ENCODE peak calls at places on chromosome 17, in ten cellular contexts. L is epithelial cell of esophagus; I is left ventricle myocardium inferior; Z is CD4-positive, alpha-beta memory T cell; Y is PC-3; E is CD8-positive, alpha-beta T cell; C is NT2/D1; G is tibial artery; B is GM12865; H is sigmoid colon. Q is an unnamed sample.

GRCh38 chr17:65360961-65361552 is 200.4 kb downstream of the AXIN2 start:
- DNase-seq in H (no peak), Z (no peak), L (peak), G (no peak), C (no peak), I (no peak), B (no peak), E (no peak), Y (no peak), Q (no peak)

GRCh38 chr17:71402661-71403141 is 718.1 kb upstream of the SOX9 start:
- DNase-seq in I (no peak), C (no peak), B (no peak), Z (no peak), Y (peak), H (no peak), L (peak), G (no peak), E (no peak), Q (no peak)

GRCh38 chr17:81977211-81978091 is at the start of gene ASPSCR1:
- DNase-seq in B (peak), C (peak), L (peak), G (peak), Y (peak), H (peak), I (peak), Z (peak), E (peak), Q (peak)

GRCh38 chr17:41811549-41812175 is at the start of gene P3H4:
- DNase-seq in C (no peak), Z (peak), G (peak), E (peak), I (peak), B (peak), L (peak), H (peak), Y (peak), Q (peak)

GRCh38 chr17:82668631-82669099 is 20.4 kb upstream of the WDR45B start:
- DNase-seq in L (peak), C (peak), I (peak), B (peak), G (no peak), H (peak), E (peak), Z (no peak), Y (peak), Q (peak)

GRCh38 chr17:32271844-32272243 is 6.2 kb downstream of the RHBDL3 start:
- DNase-seq in B (no peak), H (no peak), Y (no peak), Z (no peak), I (no peak), G (no peak), E (no peak), L (no peak), C (no peak), Q (no peak)

GRCh38 chr17:19022128-19022527 is 17.6 kb upstream of the FAM83G start:
- DNase-seq in G (no peak), C (no peak), H (no peak), B (no peak), L (no peak), Z (no peak), I (no peak), Y (no peak), E (no peak), Q (no peak)

GRCh38 chr17:46772879-46773620 is 45.4 kb downstream of the WNT3 start:
- DNase-seq in B (no peak), Z (no peak), H (peak), C (no peak), L (no peak), E (no peak), I (no peak), G (no peak), Y (no peak), Q (no peak)

GRCh38 chr17:1559743-1560581 is 2.6 kb downstream of the PITPNA start:
- DNase-seq in G (no peak), Z (no peak), L (no peak), B (no peak), I (no peak), E (no peak), Y (no peak), C (no peak), H (no peak), Q (no peak)

GRCh38 chr17:34892864-34893263 is 68.4 kb downstream of the CCT6B start:
- DNase-seq in E (no peak), H (no peak), B (peak), I (no peak), C (no peak), L (no peak), G (no peak), Y (peak), Z (peak), Q (no peak)

GRCh38 chr17:74453665-74454196 is 12.7 kb upstream of the CD300A start:
- DNase-seq in I (no peak), C (no peak), E (peak), H (no peak), Z (peak), L (no peak), G (no peak), B (peak), Y (peak), Q (peak)

GRCh38 chr17:3665834-3666233 is 2.5 kb downstream of the TAX1BP3 start:
- DNase-seq in E (no peak), C (no peak), Y (no peak), G (no peak), B (no peak), H (no peak), Z (no peak), L (no peak), I (peak), Q (no peak)

GRCh38 chr17:76398523-76399174 is 14.2 kb downstream of the SPHK1 start:
- DNase-seq in I (no peak), Z (no peak), Y (peak), G (no peak), L (no peak), B (no peak), H (no peak), E (no peak), C (no peak), Q (no peak)

GRCh38 chr17:17694229-17695081 is 13.2 kb downstream of the RAI1 start:
- DNase-seq in Y (peak), Z (peak), H (peak), G (peak), B (peak), C (no peak), L (peak), E (peak), I (peak), Q (peak)

GRCh38 chr17:17819561-17819995 is 17.2 kb downstream of the SREBF1 start:
- DNase-seq in H (peak), Z (no peak), I (peak), E (peak), C (no peak), B (peak), G (peak), L (peak), Y (peak), Q (peak)

GRCh38 chr17:67080804-67081203 is 36.5 kb downstream of the CACNG1 start:
- DNase-seq in B (peak), Z (no peak), C (no peak), E (no peak), Y (no peak), L (no peak), I (no peak), G (no peak), H (no peak), Q (no peak)

GRCh38 chr17:2684549-2684948 is 27.0 kb downstream of the CLUH start:
- DNase-seq in C (no peak), E (no peak), H (no peak), L (no peak), Z (no peak), B (no peak), Y (no peak), G (peak), I (no peak), Q (no peak)

GRCh38 chr17:38724337-38724988 is 5.7 kb upstream of the CISD3 start:
- DNase-seq in G (peak), Z (no peak), C (no peak), Y (no peak), I (peak), E (no peak), H (peak), L (no peak), B (no peak), Q (no peak)

GRCh38 chr17:58219007-58219788 is at the start of gene MKS1:
- DNase-seq in I (peak), Y (peak), B (peak), C (peak), H (peak), E (peak), Z (peak), G (peak), L (peak), Q (peak)

GRCh38 chr17:70517808-70518207 is 348.5 kb downstream of the KCNJ2 start:
- DNase-seq in L (peak), I (no peak), Z (no peak), C (no peak), G (no peak), E (no peak), H (no peak), B (no peak), Y (peak), Q (no peak)

GRCh38 chr17:58059141-58059540 is 24.1 kb upstream of the DYNLL2 start:
- DNase-seq in Z (no peak), E (no peak), C (no peak), L (peak), H (no peak), G (no peak), B (no peak), Y (peak), I (no peak), Q (no peak)

GRCh38 chr17:979211-979538 is 401 bp downstream of the NXN start:
- DNase-seq in C (no peak), L (no peak), Z (no peak), Y (no peak), E (no peak), I (no peak), H (peak), G (no peak), B (no peak), Q (no peak)

GRCh38 chr17:57746221-57746620 is 1.1 kb upstream of the CCDC182 start:
- DNase-seq in I (no peak), E (no peak), G (no peak), Z (no peak), C (no peak), Y (no peak), B (no peak), L (no peak), H (no peak), Q (no peak)

GRCh38 chr17:38511126-38512108 is 83.2 kb downstream of the ARHGAP23 start:
- DNase-seq in G (no peak), C (no peak), I (no peak), Y (no peak), H (no peak), Z (no peak), B (no peak), E (no peak), L (peak), Q (no peak)

GRCh38 chr17:27657620-27658019 is 26.6 kb downstream of the LGALS9 start:
- DNase-seq in C (no peak), Z (no peak), E (no peak), G (no peak), H (no peak), Y (peak), I (no peak), L (peak), B (no peak), Q (no peak)

GRCh38 chr17:35799942-35800341 is 4.5 kb upstream of the MMP28 start:
- DNase-seq in Z (no peak), L (peak), E (no peak), H (peak), I (peak), Y (peak), B (no peak), G (peak), C (no peak), Q (no peak)

GRCh38 chr17:80773243-80773991 is 218.2 kb upstream of the CHMP6 start:
- DNase-seq in Y (no peak), E (no peak), I (peak), H (peak), C (no peak), B (no peak), G (peak), L (no peak), Z (no peak), Q (no peak)

GRCh38 chr17:35006961-35007360 is 26.6 kb downstream of the LIG3 start:
- DNase-seq in H (no peak), E (no peak), L (no peak), C (no peak), G (no peak), I (no peak), B (no peak), Y (no peak), Z (no peak), Q (no peak)

GRCh38 chr17:43753488-43754129 is 5.0 kb downstream of the SOST start:
- DNase-seq in L (peak), G (no peak), H (peak), Z (no peak), Y (peak), E (no peak), C (no peak), I (no peak), B (peak), Q (no peak)

GRCh38 chr17:43756176-43756575 is 2.4 kb downstream of the SOST start:
- DNase-seq in B (no peak), H (no peak), I (no peak), G (no peak), E (no peak), C (no peak), Z (no peak), Y (no peak), L (no peak), Q (no peak)

GRCh38 chr17:43755389-43755875 is 3.2 kb downstream of the SOST start:
- DNase-seq in I (no peak), H (peak), Z (no peak), Y (peak), G (no peak), E (no peak), C (no peak), B (peak), L (peak), Q (no peak)

GRCh38 chr17:43757171-43757660 is 1.4 kb downstream of the SOST start:
- DNase-seq in H (peak), G (no peak), B (no peak), C (no peak), E (no peak), Z (no peak), L (no peak), I (no peak), Y (no peak), Q (no peak)

DNA sequence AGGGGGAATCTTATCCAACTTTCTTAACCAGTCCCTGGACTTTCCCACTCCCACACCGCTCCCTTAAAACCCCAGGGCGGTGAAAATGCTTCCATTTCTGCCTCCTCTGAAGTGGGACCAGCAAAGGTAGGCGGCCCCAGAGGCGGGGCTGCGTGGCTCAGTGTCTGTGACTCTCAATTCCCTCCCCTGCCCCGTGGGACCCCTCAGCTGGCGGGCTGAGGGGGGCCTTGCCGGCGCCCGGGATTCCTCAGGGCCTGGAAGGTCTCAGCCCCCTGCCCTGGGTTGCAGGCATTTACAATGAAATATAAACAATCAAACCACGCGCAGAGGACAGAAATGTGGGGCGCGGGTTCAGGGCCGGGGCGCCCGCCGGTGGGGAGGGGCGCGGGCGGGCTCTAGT is 3.6 kb downstream of the SOST start:
- DNase-seq in E (no peak), Z (no peak), G (no peak), I (no peak), B (no peak), Y (no peak), C (no peak), H (peak), L (no peak), Q (no peak)
- H3K4me3 ChIP-seq in E (no peak), Z (no peak), G (peak), I (peak), B (no peak), Y (peak), C (no peak), H (no peak), L (no peak), Q (no peak)

GRCh38 chr17:48391460-48391859 is 38.6 kb downstream of the SKAP1 start:
- DNase-seq in E (no peak), I (no peak), B (no peak), Y (no peak), C (no peak), Z (no peak), H (no peak), L (no peak), G (no peak), Q (no peak)
- H3K4me3 ChIP-seq in E (no peak), I (no peak), B (no peak), Y (no peak), C (no peak), Z (no peak), H (no peak), L (no peak), G (no peak), Q (no peak)

DNA sequence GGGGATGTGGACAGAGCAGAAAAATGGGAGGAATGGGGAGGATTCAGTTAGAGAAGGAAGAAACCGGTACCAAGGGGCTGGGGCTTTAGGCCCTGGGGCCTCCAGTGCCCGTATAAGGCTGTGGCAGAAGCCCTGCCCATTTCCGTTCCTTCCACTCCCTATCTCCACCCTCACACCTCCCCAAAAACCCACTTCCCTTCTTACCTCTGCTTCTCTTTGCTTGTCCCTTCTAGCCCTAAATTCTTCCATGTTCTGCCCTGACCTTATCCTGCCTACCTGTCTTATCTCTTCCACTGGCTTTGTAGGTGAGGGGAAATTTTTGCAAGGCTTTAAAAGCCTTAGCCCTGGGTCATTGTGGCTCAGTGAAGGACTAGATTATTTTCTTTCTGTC is 4.1 kb downstream of the RNF167 start:
- DNase-seq in H (no peak), G (no peak), Y (no peak), Z (peak), I (no peak), C (no peak), B (peak), E (peak), L (no peak), Q (peak)
- H3K4me3 ChIP-seq in H (no peak), G (no peak), Y (no peak), Z (peak), I (peak), C (no peak), B (peak), E (peak), L (no peak), Q (peak)

GRCh38 chr17:39757931-39758873 is 20.5 kb downstream of the GRB7 start:
- DNase-seq in E (peak), C (no peak), G (no peak), L (no peak), H (peak), Z (peak), B (peak), I (no peak), Y (no peak), Q (no peak)

GRCh38 chr17:39755550-39756375 is 18.0 kb downstream of the GRB7 start:
- DNase-seq in C (no peak), B (peak), Y (no peak), E (peak), Z (peak), I (no peak), H (peak), L (no peak), G (no peak), Q (peak)

GRCh38 chr17:39757176-39757662 is 19.5 kb downstream of the GRB7 start:
- DNase-seq in Y (no peak), E (no peak), C (no peak), B (peak), G (no peak), Z (no peak), I (no peak), H (no peak), L (no peak), Q (no peak)

GRCh38 chr17:39754958-39755549 is 17.3 kb downstream of the GRB7 start:
- DNase-seq in L (no peak), I (no peak), Z (no peak), E (no peak), C (no peak), B (peak), H (peak), G (no peak), Y (no peak), Q (no peak)

GRCh38 chr17:39756376-39757079 is 18.8 kb downstream of the GRB7 start:
- DNase-seq in Y (no peak), E (no peak), L (no peak), Z (no peak), I (no peak), G (no peak), H (peak), B (no peak), C (no peak), Q (peak)
- H3K4me3 ChIP-seq in Y (no peak), E (peak), L (no peak), Z (no peak), I (no peak), G (no peak), H (no peak), B (peak), C (no peak), Q (no peak)

GRCh38 chr17:7248811-7249210 is 2.7 kb downstream of the CTDNEP1 start:
- DNase-seq in E (no peak), G (no peak), Z (no peak), H (no peak), Y (no peak), L (no peak), C (no peak), I (no peak), B (no peak), Q (no peak)
- H3K4me3 ChIP-seq in E (no peak), G (no peak), Z (no peak), H (no peak), Y (peak), L (no peak), C (no peak), I (peak), B (no peak), Q (no peak)

GRCh38 chr17:8608001-8608400 is 22.5 kb downstream of the MYH10 start:
- DNase-seq in Z (no peak), H (no peak), L (no peak), I (no peak), G (no peak), E (no peak), C (no peak), B (no peak), Y (no peak), Q (no peak)

GRCh38 chr17:8610558-8610957 is 20.0 kb downstream of the MYH10 start:
- DNase-seq in I (no peak), Y (no peak), B (no peak), Z (no peak), G (no peak), C (no peak), L (no peak), E (no peak), H (no peak), Q (no peak)

GRCh38 chr17:8609910-8610309 is 20.6 kb downstream of the MYH10 start:
- DNase-seq in G (no peak), H (no peak), Y (peak), C (no peak), I (no peak), Z (no peak), E (no peak), B (no peak), L (peak), Q (no peak)

GRCh38 chr17:8611671-8612298 is 18.7 kb downstream of the MYH10 start:
- DNase-seq in Z (no peak), L (no peak), G (no peak), I (no peak), C (no peak), B (no peak), Y (no peak), E (no peak), H (no peak), Q (no peak)

GRCh38 chr17:8611135-8611534 is 19.4 kb downstream of the MYH10 start:
- DNase-seq in E (no peak), L (no peak), C (no peak), H (no peak), G (peak), Y (no peak), B (no peak), I (no peak), Z (no peak), Q (no peak)
- H3K4me3 ChIP-seq in E (no peak), L (no peak), C (no peak), H (peak), G (peak), Y (no peak), B (no peak), I (peak), Z (no peak), Q (no peak)

GRCh38 chr17:77466140-77466539 is 325.4 kb downstream of the SEC14L1 start:
- DNase-seq in I (no peak), Y (no peak), L (no peak), B (no peak), H (peak), C (peak), E (no peak), Z (no peak), G (no peak), Q (no peak)
- H3K4me3 ChIP-seq in I (peak), Y (no peak), L (no peak), B (no peak), H (no peak), C (peak), E (peak), Z (peak), G (no peak), Q (peak)

DNA sequence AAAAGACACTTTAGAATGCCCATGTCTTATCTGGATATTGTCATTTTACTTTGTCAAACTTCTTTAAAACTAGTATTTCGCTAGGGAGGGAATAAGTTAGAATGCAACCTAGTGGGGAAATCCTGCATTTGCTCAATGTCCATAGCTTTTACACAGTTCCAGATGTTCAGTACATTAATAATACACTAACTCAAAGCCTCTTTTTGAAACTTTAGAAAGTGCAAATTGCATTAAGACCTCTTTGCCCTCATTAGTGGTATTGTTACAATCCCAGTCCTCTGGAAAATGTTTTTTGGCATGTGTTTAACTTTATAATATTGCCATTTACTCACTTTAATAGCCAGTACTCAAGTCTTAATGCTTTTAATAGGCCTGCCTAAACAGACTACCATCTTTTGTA is 106.8 kb downstream of the BRIP1 start:
- DNase-seq in H (no peak), L (no peak), Y (no peak), B (no peak), E (no peak), Z (no peak), C (no peak), I (no peak), G (no peak), Q (no peak)
- H3K4me3 ChIP-seq in H (no peak), L (no peak), Y (no peak), B (no peak), E (no peak), Z (no peak), C (no peak), I (no peak), G (no peak), Q (no peak)

Q was measured in CD4-positive, CD25-positive, alpha-beta regulatory T cell.